ENCODE peak calls at places on chromosome 19, in five cellular contexts. One of them, this sample, is unnamed.

GRCh38 chr19:5537870-5538269 is 29.9 kb downstream of the TINCR start:
- DNase-seq in suprapubic skin: no peak
- DNase-seq in substantia nigra: no peak
- DNase-seq in esophagus squamous epithelium: no peak
- DNase-seq in epithelial cell of prostate: no peak
- DNase-seq in this sample: no peak

GRCh38 chr19:13978306-13978705 is 26.0 kb downstream of the DCAF15 start:
- DNase-seq in suprapubic skin: peak
- DNase-seq in esophagus squamous epithelium: no peak
- DNase-seq in substantia nigra: peak
- DNase-seq in epithelial cell of prostate: no peak
- DNase-seq in this sample: peak

GRCh38 chr19:14073925-14074838 is 1.6 kb downstream of the MISP3 start:
- DNase-seq in epithelial cell of prostate: no peak
- DNase-seq in suprapubic skin: no peak
- DNase-seq in esophagus squamous epithelium: no peak
- DNase-seq in substantia nigra: peak
- DNase-seq in this sample: peak

GRCh38 chr19:6767357-6768235 is at the start of gene SH2D3A:
- DNase-seq in epithelial cell of prostate: peak
- DNase-seq in suprapubic skin: peak
- DNase-seq in esophagus squamous epithelium: peak
- DNase-seq in substantia nigra: no peak
- DNase-seq in this sample: peak

GRCh38 chr19:57803594-57804325 is 11.0 kb downstream of the ZNF552 start:
- DNase-seq in epithelial cell of prostate: no peak
- DNase-seq in suprapubic skin: peak
- DNase-seq in esophagus squamous epithelium: no peak
- DNase-seq in substantia nigra: no peak
- DNase-seq in this sample: peak

GRCh38 chr19:28964500-28964899 is 248.5 kb downstream of the UQCRFS1 start:
- DNase-seq in substantia nigra: no peak
- DNase-seq in epithelial cell of prostate: no peak
- DNase-seq in suprapubic skin: no peak
- DNase-seq in esophagus squamous epithelium: no peak
- DNase-seq in this sample: no peak

GRCh38 chr19:39845621-39846175 is 481 bp downstream of the FBL start:
- DNase-seq in epithelial cell of prostate: no peak
- DNase-seq in suprapubic skin: no peak
- DNase-seq in substantia nigra: no peak
- DNase-seq in esophagus squamous epithelium: no peak
- DNase-seq in this sample: peak

GRCh38 chr19:29364224-29364726 is 151.3 kb upstream of the UQCRFS1 start:
- DNase-seq in epithelial cell of prostate: no peak
- DNase-seq in substantia nigra: no peak
- DNase-seq in suprapubic skin: no peak
- DNase-seq in esophagus squamous epithelium: no peak
- DNase-seq in this sample: no peak

GRCh38 chr19:6379744-6380143 is 4.0 kb upstream of the PSPN start:
- DNase-seq in epithelial cell of prostate: no peak
- DNase-seq in substantia nigra: no peak
- DNase-seq in suprapubic skin: no peak
- DNase-seq in esophagus squamous epithelium: no peak
- DNase-seq in this sample: no peak

GRCh38 chr19:518292-519231 is 11.3 kb downstream of the TPGS1 start:
- DNase-seq in substantia nigra: no peak
- DNase-seq in epithelial cell of prostate: no peak
- DNase-seq in suprapubic skin: no peak
- DNase-seq in esophagus squamous epithelium: no peak
- DNase-seq in this sample: no peak

GRCh38 chr19:17784201-17785008 is 10.5 kb upstream of the B3GNT3 start:
- DNase-seq in epithelial cell of prostate: no peak
- DNase-seq in substantia nigra: peak
- DNase-seq in esophagus squamous epithelium: no peak
- DNase-seq in suprapubic skin: no peak
- DNase-seq in this sample: peak

GRCh38 chr19:3986260-3987041 is 1.2 kb upstream of the EEF2 start:
- DNase-seq in substantia nigra: peak
- DNase-seq in epithelial cell of prostate: no peak
- DNase-seq in esophagus squamous epithelium: no peak
- DNase-seq in suprapubic skin: no peak
- DNase-seq in this sample: peak

GRCh38 chr19:40282209-40282580 is 3.0 kb downstream of the AKT2 start:
- DNase-seq in esophagus squamous epithelium: no peak
- DNase-seq in substantia nigra: no peak
- DNase-seq in suprapubic skin: no peak
- DNase-seq in epithelial cell of prostate: no peak
- DNase-seq in this sample: no peak

GRCh38 chr19:9914001-9914314 is 22.4 kb downstream of the OLFM2 start:
- DNase-seq in suprapubic skin: no peak
- DNase-seq in substantia nigra: no peak
- DNase-seq in epithelial cell of prostate: no peak
- DNase-seq in esophagus squamous epithelium: no peak
- DNase-seq in this sample: peak

GRCh38 chr19:17767559-17767958 is 16.3 kb downstream of the FCHO1 start:
- DNase-seq in suprapubic skin: no peak
- DNase-seq in esophagus squamous epithelium: no peak
- DNase-seq in epithelial cell of prostate: no peak
- DNase-seq in substantia nigra: no peak
- DNase-seq in this sample: no peak

GRCh38 chr19:54196514-54196913 is 4.1 kb upstream of the RPS9 start:
- DNase-seq in suprapubic skin: no peak
- DNase-seq in esophagus squamous epithelium: no peak
- DNase-seq in epithelial cell of prostate: no peak
- DNase-seq in substantia nigra: no peak
- DNase-seq in this sample: no peak

GRCh38 chr19:6276447-6276846 is 3.3 kb downstream of the MLLT1 start:
- DNase-seq in substantia nigra: no peak
- DNase-seq in esophagus squamous epithelium: no peak
- DNase-seq in epithelial cell of prostate: no peak
- DNase-seq in suprapubic skin: peak
- DNase-seq in this sample: no peak

GRCh38 chr19:31470952-31471351 is 121.7 kb upstream of the TSHZ3 start:
- DNase-seq in epithelial cell of prostate: no peak
- DNase-seq in esophagus squamous epithelium: no peak
- DNase-seq in substantia nigra: no peak
- DNase-seq in suprapubic skin: no peak
- DNase-seq in this sample: no peak

GRCh38 chr19:41709951-41710645 is 1.7 kb downstream of the CEACAM5 start:
- DNase-seq in esophagus squamous epithelium: no peak
- DNase-seq in epithelial cell of prostate: no peak
- DNase-seq in suprapubic skin: peak
- DNase-seq in substantia nigra: no peak
- DNase-seq in this sample: no peak

GRCh38 chr19:13884726-13885591 is 8.0 kb downstream of the NANOS3 start:
- DNase-seq in epithelial cell of prostate: no peak
- DNase-seq in esophagus squamous epithelium: no peak
- DNase-seq in substantia nigra: no peak
- DNase-seq in suprapubic skin: no peak
- DNase-seq in this sample: no peak

GRCh38 chr19:588758-589692 is 656 bp upstream of the HCN2 start:
- DNase-seq in epithelial cell of prostate: no peak
- DNase-seq in substantia nigra: peak
- DNase-seq in suprapubic skin: no peak
- DNase-seq in esophagus squamous epithelium: no peak
- DNase-seq in this sample: no peak

GRCh38 chr19:52191374-52191773 is 1.5 kb downstream of the PPP2R1A start:
- DNase-seq in esophagus squamous epithelium: no peak
- DNase-seq in suprapubic skin: no peak
- DNase-seq in substantia nigra: no peak
- DNase-seq in epithelial cell of prostate: no peak
- DNase-seq in this sample: no peak

GRCh38 chr19:58544591-58545285 is 874 bp downstream of the TRIM28 start:
- DNase-seq in suprapubic skin: no peak
- DNase-seq in substantia nigra: no peak
- DNase-seq in esophagus squamous epithelium: no peak
- DNase-seq in epithelial cell of prostate: no peak
- DNase-seq in this sample: peak

GRCh38 chr19:46983097-46983496 is 36.5 kb upstream of the NPAS1 start:
- DNase-seq in suprapubic skin: no peak
- DNase-seq in substantia nigra: no peak
- DNase-seq in esophagus squamous epithelium: no peak
- DNase-seq in epithelial cell of prostate: no peak
- DNase-seq in this sample: no peak

GRCh38 chr19:46984077-46985010 is 35.3 kb upstream of the NPAS1 start:
- DNase-seq in suprapubic skin: no peak
- DNase-seq in esophagus squamous epithelium: no peak
- DNase-seq in substantia nigra: no peak
- DNase-seq in epithelial cell of prostate: peak
- DNase-seq in this sample: peak

GRCh38 chr19:46988614-46989230 is 30.9 kb upstream of the NPAS1 start:
- DNase-seq in esophagus squamous epithelium: no peak
- DNase-seq in substantia nigra: no peak
- DNase-seq in epithelial cell of prostate: no peak
- DNase-seq in suprapubic skin: no peak
- DNase-seq in this sample: no peak

GRCh38 chr19:46981296-46981695 is 38.3 kb upstream of the NPAS1 start:
- DNase-seq in epithelial cell of prostate: no peak
- DNase-seq in esophagus squamous epithelium: no peak
- DNase-seq in suprapubic skin: no peak
- DNase-seq in substantia nigra: no peak
- DNase-seq in this sample: no peak

GRCh38 chr19:46985532-46986415 is 33.9 kb upstream of the NPAS1 start:
- DNase-seq in suprapubic skin: no peak
- DNase-seq in esophagus squamous epithelium: no peak
- DNase-seq in substantia nigra: no peak
- DNase-seq in epithelial cell of prostate: no peak
- DNase-seq in this sample: no peak
- H3K27ac ChIP-seq in suprapubic skin: no peak
- H3K27ac ChIP-seq in esophagus squamous epithelium: no peak
- H3K27ac ChIP-seq in substantia nigra: no peak
- H3K27ac ChIP-seq in epithelial cell of prostate: no peak
- H3K27ac ChIP-seq in this sample: peak

DNA sequence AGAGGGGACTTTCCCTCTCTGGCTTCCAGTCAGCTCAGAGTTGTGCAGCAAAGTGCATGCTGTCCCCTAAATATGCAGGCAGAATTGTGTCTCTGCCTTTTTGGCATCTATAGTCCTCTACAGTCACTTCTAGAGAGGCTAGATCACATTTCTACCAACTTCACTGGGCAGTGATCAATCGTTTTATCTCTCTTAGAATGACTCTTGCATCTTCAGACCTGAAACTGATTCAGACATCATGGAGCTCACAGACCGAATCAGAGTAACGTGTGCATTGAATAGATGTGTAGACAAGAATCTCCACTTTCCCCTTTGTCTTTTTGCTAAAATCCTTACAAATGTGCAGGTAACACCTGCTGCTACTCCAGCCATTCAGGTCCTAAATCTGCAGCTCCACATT is 6.2 kb downstream of the ZNF253 start:
- DNase-seq in suprapubic skin: no peak
- DNase-seq in epithelial cell of prostate: no peak
- DNase-seq in substantia nigra: no peak
- DNase-seq in esophagus squamous epithelium: no peak
- DNase-seq in this sample: no peak
- H3K27ac ChIP-seq in suprapubic skin: no peak
- H3K27ac ChIP-seq in epithelial cell of prostate: no peak
- H3K27ac ChIP-seq in substantia nigra: no peak
- H3K27ac ChIP-seq in esophagus squamous epithelium: no peak
- H3K27ac ChIP-seq in this sample: no peak

GRCh38 chr19:16323532-16323931 is 1.1 kb upstream of the KLF2 start:
- DNase-seq in suprapubic skin: no peak
- DNase-seq in esophagus squamous epithelium: no peak
- DNase-seq in epithelial cell of prostate: no peak
- DNase-seq in substantia nigra: no peak
- DNase-seq in this sample: no peak

GRCh38 chr19:16325671-16326400 is 1.2 kb downstream of the KLF2 start:
- DNase-seq in substantia nigra: no peak
- DNase-seq in esophagus squamous epithelium: no peak
- DNase-seq in epithelial cell of prostate: no peak
- DNase-seq in suprapubic skin: peak
- DNase-seq in this sample: no peak

GRCh38 chr19:16325161-16325527 is 518 bp downstream of the KLF2 start:
- DNase-seq in esophagus squamous epithelium: no peak
- DNase-seq in suprapubic skin: no peak
- DNase-seq in substantia nigra: no peak
- DNase-seq in epithelial cell of prostate: no peak
- DNase-seq in this sample: no peak

GRCh38 chr19:16324064-16324383 is 602 bp upstream of the KLF2 start:
- DNase-seq in esophagus squamous epithelium: no peak
- DNase-seq in epithelial cell of prostate: no peak
- DNase-seq in suprapubic skin: no peak
- DNase-seq in substantia nigra: no peak
- DNase-seq in this sample: no peak

DNA sequence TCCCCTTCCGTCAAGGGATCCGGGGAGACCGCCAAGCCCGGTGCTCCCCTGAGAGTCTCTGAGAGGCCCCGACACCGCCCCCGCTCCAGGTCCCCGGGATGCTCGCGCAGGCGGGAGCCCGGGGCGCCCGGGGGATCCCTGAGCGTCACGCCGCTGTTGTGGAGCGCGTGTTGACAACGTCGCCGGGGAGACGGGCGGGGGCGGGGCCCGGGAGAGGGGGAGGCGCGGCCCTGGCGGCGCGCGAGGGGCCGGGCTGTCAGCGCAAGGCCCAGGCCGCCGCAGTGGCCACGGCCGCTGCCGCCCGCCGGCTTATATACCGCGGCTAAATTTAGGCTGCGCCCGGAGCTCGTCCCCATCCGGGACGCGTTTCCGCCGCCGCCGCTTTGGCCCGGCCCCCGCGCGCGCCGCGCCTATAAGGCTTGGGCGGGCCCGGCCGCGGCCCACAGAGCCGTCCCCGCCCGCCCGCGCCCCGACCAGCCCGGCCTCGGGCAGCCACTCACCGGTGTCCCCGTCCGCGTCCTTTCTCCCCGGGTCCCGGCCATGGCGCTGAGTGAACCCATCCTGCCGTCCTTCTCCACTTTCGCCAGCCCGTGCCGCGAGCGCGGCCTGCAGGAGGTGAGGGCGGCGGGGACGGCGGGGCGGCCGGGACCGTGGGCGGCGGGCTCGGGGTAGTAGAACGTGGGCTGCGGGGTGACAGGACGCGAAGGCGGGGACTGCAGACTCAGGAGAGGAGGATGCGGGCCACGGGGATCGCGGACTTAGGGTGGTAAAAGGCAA is at the start of gene KLF2:
- DNase-seq in esophagus squamous epithelium: peak
- DNase-seq in substantia nigra: peak
- DNase-seq in suprapubic skin: peak
- DNase-seq in epithelial cell of prostate: no peak
- DNase-seq in this sample: peak
- H3K27ac ChIP-seq in esophagus squamous epithelium: peak
- H3K27ac ChIP-seq in substantia nigra: peak
- H3K27ac ChIP-seq in suprapubic skin: peak
- H3K27ac ChIP-seq in epithelial cell of prostate: no peak
- H3K27ac ChIP-seq in this sample: peak

GRCh38 chr19:38813323-38813722 is 578 bp upstream of the LGALS4 start:
- DNase-seq in suprapubic skin: no peak
- DNase-seq in esophagus squamous epithelium: no peak
- DNase-seq in epithelial cell of prostate: no peak
- DNase-seq in substantia nigra: no peak
- DNase-seq in this sample: no peak

GRCh38 chr19:38812841-38813320 is at the start of gene LGALS4:
- DNase-seq in suprapubic skin: no peak
- DNase-seq in esophagus squamous epithelium: no peak
- DNase-seq in epithelial cell of prostate: no peak
- DNase-seq in substantia nigra: no peak
- DNase-seq in this sample: no peak

GRCh38 chr19:38816131-38816750 is 3.5 kb upstream of the LGALS4 start:
- DNase-seq in epithelial cell of prostate: no peak
- DNase-seq in suprapubic skin: no peak
- DNase-seq in esophagus squamous epithelium: no peak
- DNase-seq in substantia nigra: no peak
- DNase-seq in this sample: no peak

GRCh38 chr19:38815059-38816001 is 2.6 kb upstream of the LGALS4 start:
- DNase-seq in epithelial cell of prostate: no peak
- DNase-seq in suprapubic skin: no peak
- DNase-seq in esophagus squamous epithelium: no peak
- DNase-seq in substantia nigra: no peak
- DNase-seq in this sample: no peak

GRCh38 chr19:38817081-38817480 is 4.3 kb upstream of the LGALS4 start:
- DNase-seq in substantia nigra: no peak
- DNase-seq in esophagus squamous epithelium: no peak
- DNase-seq in suprapubic skin: no peak
- DNase-seq in epithelial cell of prostate: no peak
- DNase-seq in this sample: no peak
- H3K27ac ChIP-seq in substantia nigra: no peak
- H3K27ac ChIP-seq in esophagus squamous epithelium: no peak
- H3K27ac ChIP-seq in suprapubic skin: no peak
- H3K27ac ChIP-seq in epithelial cell of prostate: no peak
- H3K27ac ChIP-seq in this sample: no peak

This sample was measured in RWPE1.